ENCODE peak calls at places on chromosomes 7 and 10, in ten cellular contexts. N, F, A, O, D, V, Q, I, M and T are unnamed samples. For H3K4me1 and H3K36me3, the result is how much of the 10 kb centered on the place peaks cover.

GRCh38 chr10:3036155-3036554 is 31.2 kb upstream of the PFKP start:
- DNase-seq in N (no peak), F (no peak), A (no peak), O (no peak), D (no peak), V (no peak), Q (no peak), I (peak), M (no peak), T (no peak)

GRCh38 chr7:148095066-148095465 is 495.5 kb upstream of the C7orf33 start:
- DNase-seq in N (no peak), F (no peak), A (no peak), O (no peak), D (no peak), V (no peak), Q (peak), I (no peak), M (no peak), T (no peak)

GRCh38 chr7:1713502-1714484 is 43.7 kb downstream of the ELFN1 start:
- DNase-seq in N (no peak), F (no peak), A (no peak), O (peak), D (peak), V (peak), Q (peak), I (no peak), M (no peak), T (peak)

GRCh38 chr10:30433779-30434272 is at the start of gene MAP3K8:
- DNase-seq in N (no peak), F (peak), A (peak), O (peak), D (peak), V (peak), Q (peak), I (peak), M (peak), T (peak)

GRCh38 chr10:59362184-59362966 is at the start of gene FAM13C:
- DNase-seq in N (no peak), F (peak), A (peak), O (peak), D (peak), V (peak), Q (peak), I (no peak), M (peak), T (peak)

GRCh38 chr7:47492720-47493119 is 89.2 kb downstream of the TNS3 start:
- DNase-seq in N (no peak), F (no peak), A (peak), O (no peak), D (no peak), V (no peak), Q (no peak), I (no peak), M (no peak), T (no peak)

GRCh38 chr7:88449410-88449809 is 142.7 kb upstream of the STEAP4 start:
- DNase-seq in N (no peak), F (no peak), A (no peak), O (no peak), D (no peak), V (no peak), Q (no peak), I (no peak), M (no peak), T (no peak)

GRCh38 chr7:29596593-29597178 is 33.1 kb downstream of the PRR15 start:
- DNase-seq in N (no peak), F (no peak), A (peak), O (no peak), D (no peak), V (no peak), Q (no peak), I (no peak), M (no peak), T (no peak)

GRCh38 chr10:75402486-75403143 is 1.1 kb upstream of the ZNF503 start:
- DNase-seq in N (no peak), F (no peak), A (no peak), O (no peak), D (peak), V (no peak), Q (no peak), I (no peak), M (peak), T (no peak)

GRCh38 chr10:784759-785538 is 95.5 kb upstream of the DIP2C start:
- DNase-seq in N (peak), F (peak), A (peak), O (peak), D (peak), V (no peak), Q (peak), I (no peak), M (peak), T (peak)

GRCh38 chr7:29968683-29969457 is 20.7 kb downstream of the SCRN1 start:
- DNase-seq in N (no peak), F (peak), A (peak), O (no peak), D (no peak), V (no peak), Q (no peak), I (no peak), M (no peak), T (no peak)

GRCh38 chr7:66304536-66304935 is 99.4 kb downstream of the TPST1 start:
- DNase-seq in N (no peak), F (peak), A (peak), O (no peak), D (no peak), V (no peak), Q (no peak), I (no peak), M (no peak), T (no peak)

GRCh38 chr10:105347487-105347886 is 706.4 kb downstream of the SORCS3 start:
- DNase-seq in N (no peak), F (no peak), A (peak), O (no peak), D (no peak), V (no peak), Q (no peak), I (no peak), M (no peak), T (no peak)

GRCh38 chr10:69479241-69479730 is 28.0 kb downstream of the TSPAN15 start:
- DNase-seq in N (no peak), F (no peak), A (no peak), O (no peak), D (no peak), V (no peak), Q (peak), I (no peak), M (no peak), T (no peak)

GRCh38 chr7:31488562-31489203 is 25.2 kb upstream of the ITPRID1 start:
- DNase-seq in N (no peak), F (no peak), A (peak), O (peak), D (peak), V (peak), Q (peak), I (peak), M (peak), T (no peak)

GRCh38 chr7:50792342-50793114 is 9.8 kb upstream of the GRB10 start:
- DNase-seq in N (no peak), F (peak), A (peak), O (no peak), D (peak), V (no peak), Q (no peak), I (no peak), M (peak), T (peak)

GRCh38 chr10:100969175-100970075 is at the start of gene SEMA4G:
- DNase-seq in N (no peak), F (peak), A (peak), O (peak), D (peak), V (peak), Q (peak), I (peak), M (peak), T (peak)

GRCh38 chr7:7969306-7970112 is 913 bp downstream of the GLCCI1 start:
- DNase-seq in N (no peak), F (peak), A (peak), O (peak), D (peak), V (no peak), Q (peak), I (peak), M (peak), T (peak)

GRCh38 chr7:134245253-134245652 is 71.5 kb downstream of the SLC35B4 start:
- DNase-seq in N (no peak), F (no peak), A (no peak), O (no peak), D (no peak), V (no peak), Q (no peak), I (peak), M (no peak), T (no peak)

GRCh38 chr7:47198159-47198558 is 383.8 kb downstream of the TNS3 start:
- DNase-seq in N (peak), F (peak), A (no peak), O (no peak), D (peak), V (no peak), Q (no peak), I (no peak), M (no peak), T (no peak)

GRCh38 chr7:137978464-137979237 is 23.2 kb downstream of the CREB3L2 start:
- DNase-seq in N (no peak), F (peak), A (peak), O (no peak), D (no peak), V (no peak), Q (no peak), I (no peak), M (no peak), T (no peak)
- H3K4me1 ChIP-seq in N (half or more), F (half or more), A (half or more), O (half or more), D (under half), V (half or more), Q (under half), I (under half), M (under half), T (under half)

GRCh38 chr7:36186359-36186758 is 33.3 kb downstream of the EEPD1 start:
- DNase-seq in N (no peak), F (peak), A (no peak), O (no peak), D (no peak), V (no peak), Q (no peak), I (no peak), M (no peak), T (no peak)
- TF ChIP-seq CTCF in N (no peak), F (no peak), A (no peak), O (no peak), D (no peak), V (no peak), Q (no peak), I (no peak), M (no peak), T (no peak)

GRCh38 chr10:113151178-113151577 is 201.1 kb downstream of the TCF7L2 start:
- DNase-seq in N (no peak), F (no peak), A (no peak), O (no peak), D (no peak), V (no peak), Q (no peak), I (no peak), M (no peak), T (no peak)
- H3K36me3 ChIP-seq in N (half or more), F (half or more), A (under half), O (under half), D (under half), V (half or more), Q (half or more), I (under half), M (half or more), T (half or more)

GRCh38 chr7:6442114-6442513 is 5.6 kb downstream of the DAGLB start:
- DNase-seq in N (no peak), F (peak), A (peak), O (no peak), D (no peak), V (no peak), Q (no peak), I (no peak), M (no peak), T (no peak)
- H3K4me1 ChIP-seq in N (under half), F (under half), A (under half), O (under half), D (under half), V (under half), Q (under half), I (under half), M (under half), T (under half)